ENCODE peak calls at places on chromosome 1, in six cellular contexts. M, K, J, N, C and E are unnamed samples.
A peak's percentile ranks its signal among the peaks of the same experiment; 100 is the strongest.

GRCh38 chr1:157181258-157181657 is 43.1 kb upstream of the ETV3 start:
- DNase-seq in M (no peak), K (peak; percentile 31), J (no peak), N (no peak), C (no peak), E (no peak)

GRCh38 chr1:10622896-10623295 is 148.1 kb downstream of the PEX14 start:
- DNase-seq in M (no peak), K (no peak), J (no peak), N (no peak), C (no peak), E (no peak)

GRCh38 chr1:117685936-117686806 is 80.3 kb downstream of the TENT5C start:
- DNase-seq in M (no peak), K (peak; percentile 72), J (no peak), N (no peak), C (no peak), E (no peak)

GRCh38 chr1:153799016-153799415 is 23.8 kb downstream of the SLC27A3 start:
- DNase-seq in M (no peak), K (no peak), J (peak; percentile 2), N (no peak), C (no peak), E (no peak)

GRCh38 chr1:64543831-64544230 is 73.9 kb downstream of the CACHD1 start:
- DNase-seq in M (no peak), K (no peak), J (no peak), N (no peak), C (peak; percentile 41), E (no peak)

GRCh38 chr1:82160903-82161302 is 360.2 kb downstream of the ADGRL2 start:
- DNase-seq in M (no peak), K (no peak), J (no peak), N (no peak), C (no peak), E (no peak)

GRCh38 chr1:86155807-86156561 is 588 bp downstream of the COL24A1 start:
- DNase-seq in M (peak; percentile 65), K (no peak), J (peak; percentile 7), N (peak; percentile 41), C (peak; percentile 84), E (peak; percentile 44)

GRCh38 chr1:69523032-69523431 is 44.7 kb upstream of the LRRC7 start:
- DNase-seq in M (peak; percentile 87), K (no peak), J (no peak), N (no peak), C (no peak), E (no peak)

GRCh38 chr1:73781257-73781656 is 416.7 kb downstream of the LRRIQ3 start:
- DNase-seq in M (no peak), K (no peak), J (no peak), N (no peak), C (no peak), E (no peak)

GRCh38 chr1:162500805-162501204 is 3.2 kb downstream of the UHMK1 start:
- DNase-seq in M (peak; percentile 36), K (no peak), J (no peak), N (no peak), C (no peak), E (no peak)

GRCh38 chr1:177281901-177282300 is 111.1 kb downstream of the BRINP2 start:
- DNase-seq in M (no peak), K (no peak), J (no peak), N (no peak), C (no peak), E (no peak)

GRCh38 chr1:16393255-16394177 is 26.5 kb downstream of the SZRD1 start:
- DNase-seq in M (no peak), K (no peak), J (no peak), N (no peak), C (no peak), E (no peak)

GRCh38 chr1:241612533-241613505 is 27.4 kb downstream of the CHML start:
- DNase-seq in M (peak; percentile 97), K (no peak), J (no peak), N (no peak), C (no peak), E (no peak)

GRCh38 chr1:226370144-226370923 is 37.6 kb downstream of the PARP1 start:
- DNase-seq in M (no peak), K (no peak), J (no peak), N (no peak), C (no peak), E (no peak)

GRCh38 chr1:229803601-229804217 is 177.7 kb downstream of the URB2 start:
- DNase-seq in M (no peak), K (no peak), J (peak; percentile 49), N (no peak), C (no peak), E (no peak)

GRCh38 chr1:162416215-162416614 is 4.3 kb upstream of the SH2D1B start:
- DNase-seq in M (no peak), K (no peak), J (no peak), N (no peak), C (no peak), E (no peak)

GRCh38 chr1:173433927-173434326 is 43.2 kb upstream of the PRDX6 start:
- DNase-seq in M (no peak), K (no peak), J (no peak), N (no peak), C (no peak), E (no peak)

GRCh38 chr1:3433596-3434320 is 20.7 kb upstream of the ARHGEF16 start:
- DNase-seq in M (no peak), K (no peak), J (no peak), N (no peak), C (peak; percentile 37), E (peak; percentile 42)

GRCh38 chr1:112537451-112537850 is 28.7 kb downstream of the WNT2B start:
- DNase-seq in M (no peak), K (no peak), J (no peak), N (no peak), C (no peak), E (no peak)

GRCh38 chr1:201004732-201005131 is 18.8 kb downstream of the KIF21B start:
- DNase-seq in M (no peak), K (no peak), J (no peak), N (no peak), C (no peak), E (no peak)

GRCh38 chr1:244325056-244325764 is 126.5 kb downstream of the ADSS2 start:
- DNase-seq in M (peak; percentile 47), K (no peak), J (no peak), N (peak; percentile 50), C (no peak), E (no peak)

GRCh38 chr1:11272842-11273594 is at the start of gene UBIAD1:
- DNase-seq in M (peak; percentile 82), K (peak; percentile 84), J (peak; percentile 89), N (peak; percentile 88), C (peak; percentile 95), E (peak; percentile 87)

GRCh38 chr1:160366731-160367515 is at the start of gene NHLH1:
- DNase-seq in M (no peak), K (no peak), J (no peak), N (no peak), C (no peak), E (no peak)

GRCh38 chr1:160576866-160577265 is 2.4 kb downstream of the CD84 start:
- DNase-seq in M (no peak), K (no peak), J (no peak), N (no peak), C (no peak), E (no peak)

GRCh38 chr1:52752427-52752826 is 26.2 kb downstream of the ZYG11B start:
- DNase-seq in M (peak; percentile 35), K (no peak), J (no peak), N (no peak), C (no peak), E (no peak)

GRCh38 chr1:175597969-175598765 is 145.2 kb downstream of the TNR start:
- DNase-seq in M (peak; percentile 3), K (no peak), J (no peak), N (no peak), C (no peak), E (no peak)

GRCh38 chr1:1924849-1925248 is 5.8 kb upstream of the TMEM52 start:
- DNase-seq in M (no peak), K (no peak), J (no peak), N (no peak), C (no peak), E (no peak)
- H3K4me1 ChIP-seq in M (no peaks in the 10 kb centered on the region), K (peaks cover under 1% of the 10 kb centered on the region), J (peaks cover 17% of the 10 kb centered on the region), N (no peaks in the 10 kb centered on the region), C (no peaks in the 10 kb centered on the region), E (peaks cover 7% of the 10 kb centered on the region)

GRCh38 chr1:41835488-41835887 is 83.2 kb downstream of the HIVEP3 start:
- DNase-seq in M (peak; percentile 60), K (no peak), J (no peak), N (no peak), C (no peak), E (no peak)

GRCh38 chr1:41842282-41842681 is 76.4 kb downstream of the HIVEP3 start:
- DNase-seq in M (no peak), K (no peak), J (no peak), N (no peak), C (no peak), E (no peak)

GRCh38 chr1:41837691-41838090 is 81.0 kb downstream of the HIVEP3 start:
- DNase-seq in M (no peak), K (no peak), J (no peak), N (no peak), C (no peak), E (no peak)

GRCh38 chr1:41840592-41841246 is 78.0 kb downstream of the HIVEP3 start:
- DNase-seq in M (no peak), K (no peak), J (no peak), N (no peak), C (peak; percentile 64), E (no peak)

DNA sequence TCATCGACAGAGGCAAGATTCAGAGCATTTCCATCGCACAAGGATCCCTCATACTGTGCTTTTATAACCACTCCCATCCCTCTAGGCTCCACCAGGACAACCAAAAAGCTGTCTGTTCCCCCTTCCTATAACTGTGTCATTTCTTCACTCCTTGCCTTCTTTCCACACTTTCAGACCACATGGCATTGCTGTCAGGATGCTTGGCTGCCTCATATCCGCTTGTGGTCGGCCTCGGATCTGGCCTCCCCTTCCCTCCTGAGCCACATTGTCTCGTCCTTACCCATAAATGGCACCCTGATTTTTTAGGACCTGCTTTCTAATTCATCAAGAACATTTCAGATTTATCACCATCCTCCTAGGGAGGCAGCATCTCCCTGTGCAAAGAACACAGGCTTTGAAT is 80.5 kb downstream of the HIVEP3 start:
- DNase-seq in M (no peak), K (no peak), J (no peak), N (no peak), C (no peak), E (no peak)
- H3K27ac ChIP-seq in M (no peak overlapping the region), K (no peak overlapping the region), J (no peak overlapping the region), N (no peak overlapping the region), C (no peak overlapping the region), E (no peak overlapping the region)

GRCh38 chr1:22266162-22266561 is 123.3 kb upstream of the WNT4 start:
- DNase-seq in M (no peak), K (no peak), J (no peak), N (no peak), C (no peak), E (no peak)
- H3K27me3 ChIP-seq in M (peaks cover 52% of the 10 kb centered on the region), K (peaks cover 98% of the 10 kb centered on the region), J (no peaks in the 10 kb centered on the region), N (no peaks in the 10 kb centered on the region), C (no peaks in the 10 kb centered on the region), E (no peaks in the 10 kb centered on the region)

DNA sequence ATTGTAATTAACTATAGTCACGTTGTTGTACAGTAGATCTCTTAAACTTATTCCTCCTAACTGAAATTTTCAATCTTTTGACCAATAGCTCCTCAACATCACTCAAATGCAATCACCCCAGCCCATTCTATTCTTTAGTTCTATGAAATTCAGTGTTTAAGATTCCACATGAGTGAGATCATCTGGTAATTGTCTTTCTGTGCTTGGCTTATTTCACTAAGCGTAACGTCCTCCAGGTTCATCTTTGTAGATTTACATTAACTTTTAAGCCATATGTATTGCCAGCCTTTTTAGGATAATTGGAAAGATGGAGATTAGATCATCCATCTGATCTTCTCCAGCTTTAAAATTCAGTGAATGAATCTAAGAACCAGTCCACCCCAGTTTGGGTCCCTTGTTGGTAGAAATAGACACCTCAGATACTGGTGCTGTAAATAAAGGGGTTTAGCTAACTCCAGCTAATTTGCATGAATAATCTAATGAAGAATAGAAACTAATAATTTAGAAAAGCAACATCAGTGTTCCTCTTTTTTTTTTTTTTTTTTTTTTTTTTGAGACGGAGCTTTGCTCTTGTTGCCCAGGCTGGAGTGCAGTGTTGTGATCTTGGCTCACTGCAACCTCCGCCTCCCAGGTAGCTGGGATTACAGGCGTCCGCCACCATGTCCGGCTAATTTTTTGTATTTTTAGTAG is 7.0 kb downstream of the S100A10 start:
- DNase-seq in M (no peak), K (no peak), J (no peak), N (no peak), C (no peak), E (no peak)
- H3K4me1 ChIP-seq in M (peaks cover 17% of the 10 kb centered on the region), K (peaks cover 26% of the 10 kb centered on the region), J (peaks cover 33% of the 10 kb centered on the region), N (peaks cover 69% of the 10 kb centered on the region), C (peaks cover 13% of the 10 kb centered on the region), E (peaks cover 76% of the 10 kb centered on the region)